ENCODE peak calls at places on chromosomes 7 and 10, in five cellular contexts. O is Peyer's patch, Q is fibroblast of villous mesenchyme, Y is HCT116, W is cardiac fibroblast. U is an unnamed sample.

GRCh38 chr7:50667338-50667737 is 102.1 kb upstream of the DDC start:
- DNase-seq in O (no peak), Q (peak), Y (no peak), W (peak), U (peak)

GRCh38 chr7:98163704-98164478 is 47.3 kb upstream of the BHLHA15 start:
- DNase-seq in O (peak), Q (peak), Y (no peak), W (peak), U (no peak)

GRCh38 chr10:131891196-131891928 is 9.4 kb upstream of the PPP2R2D start:
- DNase-seq in O (no peak), Q (no peak), Y (no peak), W (no peak), U (no peak)

GRCh38 chr10:35504132-35504531 is 101.0 kb upstream of the GJD4 start:
- DNase-seq in O (no peak), Q (no peak), Y (no peak), W (no peak), U (no peak)

GRCh38 chr10:59965899-59966650 is 59.7 kb upstream of the CCDC6 start:
- DNase-seq in O (no peak), Q (no peak), Y (no peak), W (no peak), U (no peak)

GRCh38 chr10:6050801-6051445 is 11.2 kb downstream of the IL2RA start:
- DNase-seq in O (peak), Q (peak), Y (no peak), W (peak), U (peak)

GRCh38 chr7:35505031-35505430 is 189.9 kb downstream of the HERPUD2 start:
- DNase-seq in O (no peak), Q (no peak), Y (no peak), W (no peak), U (no peak)

GRCh38 chr7:41858196-41858595 is 155.3 kb upstream of the INHBA start:
- DNase-seq in O (no peak), Q (no peak), Y (no peak), W (no peak), U (no peak)

GRCh38 chr10:35335718-35336083 is 608 bp upstream of the CCNY start:
- DNase-seq in O (peak), Q (no peak), Y (no peak), W (no peak), U (peak)

GRCh38 chr7:5282464-5283316 is at the start of gene SLC29A4:
- DNase-seq in O (no peak), Q (peak), Y (peak), W (peak), U (no peak)

GRCh38 chr10:71611131-71611530 is 108.4 kb downstream of the C10orf105 start:
- DNase-seq in O (no peak), Q (no peak), Y (no peak), W (no peak), U (no peak)

GRCh38 chr10:52623761-52624160 is 148.8 kb downstream of the MBL2 start:
- DNase-seq in O (no peak), Q (peak), Y (no peak), W (peak), U (no peak)

DNA sequence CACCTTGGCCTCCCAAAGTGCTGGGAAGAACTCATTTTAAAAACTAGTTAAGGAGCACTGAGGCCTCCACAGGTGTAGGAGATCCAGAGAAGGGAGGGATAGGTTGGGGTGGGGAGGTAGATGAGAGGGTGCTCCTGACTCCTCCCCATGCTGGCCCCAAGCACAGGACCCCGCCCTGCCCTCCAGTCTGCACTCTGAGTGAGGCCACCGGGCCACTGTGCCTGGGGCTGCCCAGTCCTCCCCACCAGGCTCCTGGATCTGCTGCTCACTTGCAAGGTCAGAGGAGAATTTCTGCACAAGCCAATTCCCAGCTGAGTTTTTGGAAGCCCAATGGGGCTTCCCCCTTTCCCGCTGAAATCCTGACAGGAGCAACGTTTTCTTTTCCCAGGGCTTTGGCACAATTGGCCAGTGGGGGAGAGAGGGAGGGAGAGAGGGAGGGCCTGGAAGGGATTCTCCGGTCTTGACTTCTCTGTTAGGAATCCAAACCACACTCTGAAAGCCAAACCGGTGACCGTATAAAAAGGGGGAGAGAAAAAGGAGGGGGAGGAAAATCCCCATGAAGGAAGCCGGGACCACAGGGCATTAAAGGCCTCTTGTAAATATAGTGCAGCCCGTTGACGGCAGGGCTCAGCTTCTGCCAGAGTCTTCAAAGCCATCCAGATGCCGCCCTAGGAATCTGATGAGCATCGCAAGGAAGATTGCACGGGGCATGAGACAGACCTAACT is 116.2 kb downstream of the SH3PXD2A start:
- DNase-seq in O (peak), Q (peak), Y (no peak), W (peak), U (peak)
- TF ChIP-seq CTCF in O (no peak), Q (no peak), Y (no peak), W (no peak), U (no peak)

GRCh38 chr10:93075369-93076221 is 1.9 kb downstream of the CYP26A1 start:
- DNase-seq in O (no peak), Q (no peak), Y (no peak), W (no peak), U (no peak)

GRCh38 chr10:93072713-93073538 is 767 bp upstream of the CYP26A1 start:
- DNase-seq in O (no peak), Q (no peak), Y (no peak), W (no peak), U (no peak)

GRCh38 chr10:93073539-93074136 is at the start of gene CYP26A1:
- DNase-seq in O (no peak), Q (no peak), Y (no peak), W (no peak), U (no peak)

GRCh38 chr10:93074597-93075368 is 1.1 kb downstream of the CYP26A1 start:
- DNase-seq in O (no peak), Q (no peak), Y (no peak), W (no peak), U (no peak)

DNA sequence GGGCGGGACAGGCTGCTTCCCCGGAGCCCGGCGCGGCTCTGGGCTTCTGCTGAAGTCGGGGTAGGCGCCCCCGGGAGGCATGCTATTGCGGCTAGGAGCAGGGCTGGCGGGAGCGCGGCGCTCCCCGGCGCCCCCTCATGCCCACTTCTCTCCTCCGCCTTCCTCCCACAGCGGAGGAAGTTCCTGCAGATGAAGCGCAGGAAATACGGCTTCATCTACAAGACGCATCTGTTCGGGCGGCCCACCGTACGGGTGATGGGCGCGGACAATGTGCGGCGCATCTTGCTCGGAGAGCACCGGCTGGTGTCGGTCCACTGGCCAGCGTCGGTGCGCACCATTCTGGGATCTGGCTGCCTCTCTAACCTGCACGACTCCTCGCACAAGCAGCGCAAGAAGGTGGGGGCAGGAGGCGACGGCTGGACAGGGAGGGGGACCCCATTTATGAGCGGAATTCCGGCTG is 474 bp downstream of the CYP26A1 start:
- DNase-seq in O (no peak), Q (no peak), Y (no peak), W (no peak), U (no peak)
- H3K4me3 ChIP-seq in O (peak), Q (peak), Y (peak), W (no peak), U (no peak)

GRCh38 chr10:124262249-124262865 is 156.4 kb downstream of the OAT start:
- DNase-seq in O (peak), Q (no peak), Y (no peak), W (no peak), U (no peak)
- TF ChIP-seq CTCF in O (peak), Q (peak), Y (no peak), W (no peak), U (no peak)

GRCh38 chr7:74372511-74373111 is 81.1 kb upstream of the GTF2IRD1 start:
- DNase-seq in O (no peak), Q (peak), Y (no peak), W (peak), U (peak)

GRCh38 chr7:74375726-74376220 is 77.9 kb upstream of the GTF2IRD1 start:
- DNase-seq in O (no peak), Q (no peak), Y (no peak), W (no peak), U (no peak)

GRCh38 chr7:74373536-74373935 is 80.2 kb upstream of the GTF2IRD1 start:
- DNase-seq in O (no peak), Q (no peak), Y (no peak), W (no peak), U (no peak)

GRCh38 chr7:74371381-74372059 is 82.2 kb upstream of the GTF2IRD1 start:
- DNase-seq in O (peak), Q (no peak), Y (peak), W (peak), U (no peak)

GRCh38 chr7:74372060-74372408 is 81.7 kb upstream of the GTF2IRD1 start:
- DNase-seq in O (no peak), Q (no peak), Y (no peak), W (no peak), U (no peak)
- H3K4me3 ChIP-seq in O (no peak), Q (no peak), Y (no peak), W (no peak), U (no peak)

DNA sequence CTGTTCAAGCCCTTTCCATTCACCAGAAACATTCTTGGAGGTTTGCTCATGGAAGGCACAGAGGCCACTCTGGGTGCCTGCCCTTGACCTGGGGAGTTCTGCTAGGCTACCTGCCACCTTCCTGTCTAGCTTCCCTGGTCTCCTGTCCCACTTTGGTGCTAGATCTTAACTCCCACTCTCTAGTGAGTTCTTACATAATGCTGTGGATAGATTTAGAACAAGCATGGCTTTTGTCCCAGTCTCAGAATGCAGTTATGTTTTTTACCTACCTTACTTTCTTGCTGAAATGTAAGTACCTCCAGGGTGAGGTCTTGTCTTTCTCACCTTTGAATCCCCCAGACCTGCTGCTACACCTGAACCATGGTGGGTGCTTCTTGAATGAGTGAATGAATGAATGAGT is 1252.3 kb downstream of the TYW1 start:
- DNase-seq in O (no peak), Q (no peak), Y (no peak), W (no peak), U (no peak)
- TF ChIP-seq CTCF in O (no peak), Q (no peak), Y (no peak), W (no peak), U (no peak)

GRCh38 chr10:122085423-122085911 is 96.5 kb downstream of the TACC2 start:
- DNase-seq in O (peak), Q (no peak), Y (no peak), W (no peak), U (no peak)

GRCh38 chr10:122086416-122087240 is 97.7 kb downstream of the TACC2 start:
- DNase-seq in O (peak), Q (no peak), Y (no peak), W (no peak), U (no peak)

GRCh38 chr10:122083478-122084025 is 94.6 kb downstream of the TACC2 start:
- DNase-seq in O (no peak), Q (no peak), Y (no peak), W (no peak), U (no peak)

GRCh38 chr10:122082616-122083477 is 93.9 kb downstream of the TACC2 start:
- DNase-seq in O (no peak), Q (no peak), Y (no peak), W (no peak), U (no peak)

DNA sequence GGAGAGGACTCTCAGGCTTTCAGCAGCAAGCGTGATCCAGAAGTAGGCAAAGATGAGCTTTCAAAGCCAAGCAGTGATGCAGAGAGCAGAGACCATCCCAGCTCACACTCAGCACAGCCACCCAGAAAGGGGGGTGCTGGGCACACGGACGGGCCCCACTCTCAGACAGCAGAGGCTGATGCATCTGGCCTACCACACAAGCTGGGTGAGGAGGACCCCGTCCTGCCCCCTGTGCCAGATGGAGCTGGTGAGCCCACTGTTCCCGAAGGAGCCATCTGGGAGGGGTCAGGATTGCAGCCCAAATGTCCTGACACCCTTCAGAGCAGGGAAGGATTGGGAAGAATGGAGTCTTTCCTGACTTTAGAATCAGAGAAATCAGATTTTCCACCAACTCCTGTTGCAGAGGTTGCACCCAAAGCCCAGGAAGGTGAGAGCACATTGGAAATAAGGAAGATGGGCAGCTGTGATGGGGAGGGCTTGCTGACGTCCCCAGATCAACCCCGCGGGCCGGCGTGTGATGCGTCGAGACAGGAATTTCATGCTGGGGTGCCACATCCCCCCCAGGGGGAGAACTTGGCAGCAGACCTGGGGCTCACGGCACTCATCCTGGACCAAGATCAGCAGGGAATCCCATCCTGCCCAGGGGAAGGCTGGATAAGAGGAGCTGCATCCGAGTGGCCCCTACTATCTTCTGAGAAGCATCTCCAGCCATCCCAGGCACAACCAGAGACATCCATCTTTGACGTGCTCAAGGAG is 95.5 kb downstream of the TACC2 start:
- DNase-seq in O (no peak), Q (no peak), Y (no peak), W (no peak), U (no peak)
- H3K4me3 ChIP-seq in O (no peak), Q (no peak), Y (no peak), W (no peak), U (no peak)